ENCODE peak calls at places on chromosomes 5 and 9, in four cellular contexts. J is adrenal gland, A is mucosa of descending colon, T is OCI-LY7. S is an unnamed sample.

GRCh38 chr5:60959156-60959555 is 14.2 kb downstream of the NDUFAF2 start:
- DNase-seq in A (no peak), T (peak), J (no peak), S (peak)

GRCh38 chr9:87793292-87793691 is 67.4 kb downstream of the CTSL start:
- DNase-seq in T (no peak), J (peak), A (no peak), S (no peak)

GRCh38 chr9:94270009-94270408 is 10.9 kb downstream of the ZNF169 start:
- DNase-seq in A (no peak), J (no peak), T (no peak), S (no peak)

GRCh38 chr9:72635197-72635596 is 113.8 kb downstream of the TMC1 start:
- DNase-seq in T (no peak), J (no peak), A (no peak), S (no peak)

GRCh38 chr5:158514961-158515359 is 584.8 kb downstream of the EBF1 start:
- DNase-seq in T (no peak), J (no peak), A (no peak), S (no peak)

GRCh38 chr5:93062548-93062947 is 518.5 kb downstream of the NR2F1-AS1 start:
- DNase-seq in A (no peak), J (no peak), T (no peak), S (no peak)

GRCh38 chr9:132409828-132410528 is at the start of gene CFAP77:
- DNase-seq in A (peak), J (peak), T (peak), S (no peak)

GRCh38 chr5:15550502-15551115 is 50.6 kb downstream of the FBXL7 start:
- DNase-seq in T (no peak), A (no peak), J (no peak), S (peak)

GRCh38 chr9:8600914-8601680 is 801.5 kb upstream of the DMAC1 start:
- DNase-seq in J (no peak), A (no peak), T (no peak), S (no peak)

GRCh38 chr5:180370861-180371641 is 17.9 kb upstream of the GFPT2 start:
- DNase-seq in J (no peak), T (no peak), A (no peak), S (no peak)

GRCh38 chr5:43769576-43770352 is 166.8 kb downstream of the NNT start:
- DNase-seq in J (no peak), T (no peak), A (no peak), S (no peak)

GRCh38 chr5:172407241-172407691 is 47.1 kb downstream of the SH3PXD2B start:
- DNase-seq in T (no peak), A (no peak), J (peak), S (no peak)

GRCh38 chr5:134003957-134004625 is 684 bp downstream of the VDAC1 start:
- DNase-seq in J (peak), T (peak), A (peak), S (no peak)

GRCh38 chr5:54632131-54632551 is 114.6 kb downstream of the SNX18 start:
- DNase-seq in A (no peak), J (no peak), T (no peak), S (no peak)

GRCh38 chr5:125630260-125630659 is 792.9 kb upstream of the GRAMD2B start:
- DNase-seq in J (no peak), T (no peak), A (no peak), S (no peak)

GRCh38 chr5:81506900-81507588 is 113.1 kb upstream of the ACOT12 start:
- DNase-seq in T (peak), J (peak), A (no peak), S (peak)

GRCh38 chr9:68551191-68551590 is 10.5 kb upstream of the TMEM252 start:
- DNase-seq in J (no peak), T (no peak), A (no peak), S (no peak)

GRCh38 chr5:78495800-78496199 is 135.4 kb downstream of the SCAMP1 start:
- DNase-seq in A (no peak), T (no peak), J (no peak), S (no peak)

GRCh38 chr5:64632251-64632650 is 58.1 kb upstream of the SHISAL2B start:
- DNase-seq in T (no peak), A (no peak), J (no peak), S (no peak)

GRCh38 chr5:5331838-5332237 is 90.6 kb upstream of the ICE1 start:
- DNase-seq in A (no peak), J (no peak), T (no peak), S (no peak)

GRCh38 chr5:7886849-7887460 is 18.0 kb downstream of the MTRR start:
- DNase-seq in T (peak), A (no peak), J (no peak), S (peak)

GRCh38 chr5:9927106-9927505 is 297.0 kb upstream of the TAS2R1 start:
- DNase-seq in J (no peak), A (no peak), T (no peak), S (no peak)

GRCh38 chr5:53109041-53109435 is 519 bp downstream of the MOCS2 start:
- DNase-seq in T (peak), J (no peak), A (no peak), S (no peak)
- H3K4me3 ChIP-seq in T (peak), J (peak), A (peak), S (peak)

GRCh38 chr9:134088064-134088725 is 20.4 kb upstream of the BRD3 start:
- DNase-seq in J (no peak), T (no peak), A (no peak), S (no peak)

GRCh38 chr9:134089972-134090371 is 22.1 kb upstream of the BRD3 start:
- DNase-seq in J (no peak), A (no peak), T (no peak), S (no peak)

GRCh38 chr9:134083451-134083850 is 15.6 kb upstream of the BRD3 start:
- DNase-seq in J (no peak), T (no peak), A (no peak), S (no peak)

DNA sequence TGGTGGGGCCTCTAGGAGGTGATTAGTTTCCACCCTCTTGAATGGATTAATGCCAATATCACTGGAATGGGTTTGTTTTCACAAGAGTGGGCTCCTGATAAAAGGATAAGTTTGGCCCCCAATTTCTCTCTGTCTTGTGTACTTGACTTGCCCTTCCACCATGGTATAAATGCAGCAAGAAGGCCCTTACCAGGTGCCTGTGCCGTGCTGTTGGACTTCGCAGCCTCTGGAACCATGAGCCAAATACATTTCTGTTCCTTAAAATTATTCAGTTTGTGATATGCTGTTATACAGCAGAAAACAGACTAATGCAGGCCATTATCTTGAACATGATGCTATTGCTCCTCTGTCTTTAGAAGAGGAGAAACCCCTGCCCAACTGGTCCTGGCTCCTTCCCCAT is 17.8 kb upstream of the BRD3 start:
- DNase-seq in T (no peak), A (no peak), J (no peak), S (no peak)
- TF ChIP-seq CTCF in T (no peak), A (no peak), J (no peak), S (no peak)

GRCh38 chr5:36495638-36496010 is 110.8 kb upstream of the SLC1A3 start:
- DNase-seq in J (no peak), A (no peak), T (no peak), S (peak)

GRCh38 chr5:36492998-36493655 is 113.3 kb upstream of the SLC1A3 start:
- DNase-seq in A (no peak), J (no peak), T (no peak), S (no peak)

GRCh38 chr5:36494028-36494427 is 112.4 kb upstream of the SLC1A3 start:
- DNase-seq in J (no peak), T (no peak), A (no peak), S (no peak)

GRCh38 chr5:36494756-36495637 is 111.4 kb upstream of the SLC1A3 start:
- DNase-seq in T (no peak), A (no peak), J (peak), S (peak)

GRCh38 chr5:36496471-36496870 is 109.9 kb upstream of the SLC1A3 start:
- DNase-seq in A (no peak), T (no peak), J (no peak), S (no peak)
- H3K4me3 ChIP-seq in A (no peak), T (no peak), J (no peak), S (no peak)

DNA sequence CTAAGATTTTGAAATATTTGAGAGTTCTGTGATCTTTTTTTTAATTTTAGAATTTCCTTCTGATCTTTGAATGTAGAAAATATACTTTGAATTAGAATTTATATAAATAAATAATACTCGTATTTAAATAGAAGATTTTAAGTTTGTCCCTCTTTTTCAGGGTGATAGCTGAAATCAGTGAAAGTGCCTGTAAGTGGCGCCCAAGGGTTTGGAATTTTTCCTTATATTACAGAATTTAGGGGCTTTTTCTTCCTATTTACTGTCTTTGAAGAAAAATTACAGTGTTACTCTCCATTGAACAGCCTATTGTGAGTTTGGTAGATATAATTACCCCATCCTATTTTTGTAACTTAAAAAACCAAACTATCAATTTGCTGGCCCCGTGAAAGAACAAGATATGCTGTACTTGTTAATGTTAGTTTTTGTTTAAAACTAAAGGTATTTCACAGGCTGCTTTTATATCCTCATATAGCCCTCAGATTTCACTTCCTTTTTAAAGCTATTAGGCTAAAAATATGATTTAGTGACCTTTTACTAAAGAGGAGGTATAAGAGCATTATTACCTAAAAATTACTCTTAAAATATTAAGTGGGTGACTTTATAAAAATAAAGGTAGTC is 3.2 kb downstream of the MAP3K1 start:
- DNase-seq in A (no peak), J (no peak), T (no peak), S (no peak)
- TF ChIP-seq CTCF in A (no peak), J (no peak), T (peak), S (peak)

DNA sequence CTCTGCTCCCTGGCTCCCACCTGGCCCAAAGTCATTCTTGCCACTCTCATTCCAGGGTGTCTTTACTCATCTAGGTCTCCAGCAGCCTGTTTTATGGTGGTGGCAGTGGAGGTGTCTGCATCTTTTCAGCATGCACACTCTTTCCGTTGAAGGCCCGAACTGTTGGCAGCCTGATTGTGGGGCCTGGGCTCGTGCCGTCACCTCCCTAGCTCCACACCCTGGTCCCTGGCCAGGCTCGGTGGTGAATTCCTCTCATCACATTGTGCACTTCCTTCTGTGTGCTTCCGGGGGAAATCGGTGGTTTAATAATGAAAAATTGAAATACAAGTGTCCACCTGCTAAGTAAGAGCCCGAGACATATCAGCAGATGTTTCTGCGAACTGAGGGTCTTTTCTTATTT is 214.3 kb downstream of the TRIO start:
- DNase-seq in T (no peak), J (no peak), A (no peak), S (no peak)
- H3K4me3 ChIP-seq in T (no peak), J (no peak), A (no peak), S (no peak)

GRCh38 chr9:98611986-98612505 is 96.7 kb downstream of the GABBR2 start:
- DNase-seq in J (no peak), A (no peak), T (no peak), S (no peak)
- TF ChIP-seq CTCF in J (no peak), A (no peak), T (no peak), S (no peak)